ENCODE peak calls at places on chromosomes 6 and 20, in five cellular contexts. I is pancreas, A is H9, Z is sigmoid colon, Q is stomach. W is an unnamed sample.

GRCh38 chr6:112222111-112222726 is 32.1 kb downstream of the LAMA4 start:
- DNase-seq in A (no peak), Z (no peak), Q (no peak), I (no peak), W (no peak)

GRCh38 chr6:160260283-160261119 is 1.9 kb upstream of the SLC22A2 start:
- DNase-seq in A (no peak), Q (no peak), I (no peak), Z (no peak), W (no peak)

GRCh38 chr6:161273356-161273751 is 507 bp downstream of the AGPAT4 start:
- DNase-seq in I (peak; percentile 57), A (no peak), Q (no peak), Z (peak; percentile 64), W (no peak)

GRCh38 chr20:8132632-8133587 is 844 bp downstream of the PLCB1 start:
- DNase-seq in Q (peak; percentile 46), A (peak; percentile 42), I (peak; percentile 85), Z (peak; percentile 83), W (peak; percentile 84)

GRCh38 chr6:125797120-125797933 is 6.6 kb downstream of the NCOA7 start:
- DNase-seq in A (no peak), I (no peak), Z (no peak), Q (no peak), W (no peak)

GRCh38 chr6:19472168-19472567 is 365.0 kb upstream of the ID4 start:
- DNase-seq in A (no peak), Q (no peak), Z (no peak), I (no peak), W (no peak)

GRCh38 chr6:170028629-170029345 is 262.1 kb downstream of the DLL1 start:
- DNase-seq in Z (peak; percentile 62), A (no peak), I (peak; percentile 59), Q (peak; percentile 27), W (no peak)

GRCh38 chr20:47146703-47147102 is 209.8 kb downstream of the ZMYND8 start:
- DNase-seq in I (no peak), Z (no peak), Q (no peak), A (no peak), W (no peak)

GRCh38 chr6:105815657-105816555 is 270.2 kb upstream of the PRDM1 start:
- DNase-seq in A (no peak), Z (no peak), Q (no peak), I (no peak), W (no peak)

GRCh38 chr6:29112135-29112534 is 4.3 kb downstream of the OR2J3 start:
- DNase-seq in I (no peak), Q (no peak), Z (no peak), A (peak; percentile 31), W (no peak)

GRCh38 chr6:72930733-72931132 is 294.6 kb downstream of the KHDC1L start:
- DNase-seq in Z (no peak), A (no peak), I (no peak), Q (no peak), W (no peak)

GRCh38 chr6:11043961-11044711 is at the start of gene ELOVL2:
- DNase-seq in A (peak; percentile 59), I (peak; percentile 84), Q (no peak), Z (no peak), W (peak; percentile 90)

GRCh38 chr6:121505284-121505683 is 69.8 kb downstream of the GJA1 start:
- DNase-seq in Z (no peak), A (no peak), Q (no peak), I (no peak), W (no peak)

GRCh38 chr6:87105823-87106222 is 10.9 kb upstream of the CGA start:
- DNase-seq in I (no peak), Q (no peak), Z (no peak), A (no peak), W (no peak)

GRCh38 chr20:22582386-22582959 is 1.9 kb downstream of the FOXA2 start:
- DNase-seq in A (peak; percentile 51), I (peak; percentile 74), Z (no peak), Q (peak; percentile 40), W (no peak)

GRCh38 chr6:146047356-146047755 is 18.5 kb downstream of the GRM1 start:
- DNase-seq in Q (no peak), Z (no peak), A (no peak), I (no peak), W (no peak)

GRCh38 chr20:34300809-34301586 is 2.2 kb downstream of the AHCY start:
- DNase-seq in Z (no peak), Q (no peak), A (no peak), I (no peak), W (no peak)

GRCh38 chr6:157982297-157982579 is 575 bp downstream of the SYNJ2 start:
- DNase-seq in I (peak; percentile 77), Q (peak; percentile 71), Z (peak; percentile 73), A (peak; percentile 82), W (no peak)

GRCh38 chr6:82216549-82216948 is 31.0 kb downstream of the IBTK start:
- DNase-seq in Z (no peak), A (no peak), Q (no peak), I (no peak), W (no peak)

GRCh38 chr6:37033255-37033654 is 27.8 kb downstream of the FGD2 start:
- DNase-seq in Z (no peak), Q (no peak), A (no peak), I (no peak), W (no peak)

GRCh38 chr20:64048402-64049044 is 916 bp downstream of the SOX18 start:
- DNase-seq in I (no peak), Z (no peak), A (no peak), Q (no peak), W (no peak)

GRCh38 chr20:59051666-59052065 is 9.1 kb upstream of the PRELID3B start:
- DNase-seq in A (no peak), Q (no peak), I (no peak), Z (no peak), W (no peak)

GRCh38 chr6:132085731-132086130 is 134.6 kb upstream of the CCN2 start:
- DNase-seq in I (no peak), Z (no peak), A (no peak), Q (no peak), W (no peak)

GRCh38 chr20:9807176-9807575 is 31.7 kb downstream of the PAK5 start:
- DNase-seq in I (no peak), A (no peak), Q (no peak), Z (no peak), W (no peak)

GRCh38 chr20:46953596-46953995 is 59.0 kb downstream of the EYA2 start:
- DNase-seq in A (no peak), Z (peak; percentile 13), I (no peak), Q (no peak), W (no peak)

DNA sequence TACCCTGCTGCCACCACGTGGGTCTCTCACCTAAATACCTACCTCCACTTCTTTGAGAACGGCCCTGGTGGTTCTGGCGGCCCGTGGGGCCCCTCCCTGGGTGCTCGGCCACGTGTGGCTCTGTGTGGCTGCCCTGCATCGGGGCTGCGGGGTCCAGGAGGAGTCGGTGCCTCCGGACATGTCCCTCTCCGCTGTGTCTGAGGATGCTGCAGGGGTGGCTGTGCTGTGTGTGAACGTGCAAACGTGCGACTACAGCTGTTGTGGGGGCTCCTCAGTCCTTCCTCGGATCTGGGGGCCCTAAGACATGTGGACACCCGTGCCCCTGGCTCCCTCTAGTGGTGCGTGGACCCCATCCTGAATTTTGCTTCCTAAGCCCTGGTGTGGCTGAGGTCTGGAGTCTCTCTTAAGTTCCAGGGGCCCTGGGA is 691.8 kb downstream of the QKI start:
- DNase-seq in A (peak; percentile 71), Z (no peak), I (no peak), Q (no peak), W (no peak)
- TF ChIP-seq CTCF in A (peak; percentile 70), Z (no peak), I (no peak), Q (no peak), W (peak; percentile 48)

DNA sequence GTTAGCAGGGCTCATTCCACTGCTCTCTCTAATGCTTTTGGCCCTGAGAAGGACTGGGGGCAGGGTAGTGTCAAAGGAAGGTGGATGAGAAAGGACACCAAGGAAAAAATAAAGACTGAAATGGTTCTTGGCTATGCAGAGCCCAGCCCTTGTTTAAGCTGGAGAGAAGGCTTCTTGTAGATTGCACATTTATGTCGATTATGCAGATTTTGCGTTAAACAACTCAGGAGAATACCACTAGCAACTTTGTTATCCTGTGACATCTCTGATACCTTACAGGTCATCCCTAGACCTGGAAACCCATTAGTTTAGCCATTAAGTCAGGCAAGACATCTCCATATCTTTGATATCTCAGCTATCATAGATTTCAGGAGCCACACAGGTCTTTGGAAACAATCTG is 11.1 kb upstream of the IL17F start:
- DNase-seq in A (no peak), I (no peak), Z (no peak), Q (no peak), W (no peak)
- TF ChIP-seq CTCF in A (no peak), I (no peak), Z (no peak), Q (no peak), W (no peak)

DNA sequence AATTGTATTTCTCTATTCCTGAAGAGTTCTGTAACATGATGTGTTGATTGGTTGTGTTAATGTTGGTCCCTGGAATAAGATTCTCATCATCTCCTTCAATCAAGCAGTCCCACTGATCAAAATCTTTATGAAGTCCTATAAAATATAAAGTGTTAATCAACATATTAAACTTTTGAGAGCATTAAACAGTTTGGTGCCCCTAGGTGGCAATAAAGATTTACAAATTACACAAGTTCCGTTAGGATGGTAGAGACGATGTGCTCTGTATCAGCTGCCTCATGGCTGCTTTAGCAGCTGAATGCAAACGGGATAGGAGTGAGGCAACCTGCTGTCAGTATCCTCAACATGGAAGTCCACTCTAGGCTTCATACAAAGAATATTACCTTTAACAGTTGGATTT is 16.9 kb downstream of the TDRD6 start:
- DNase-seq in A (no peak), Z (no peak), Q (no peak), I (no peak), W (no peak)
- TF ChIP-seq CTCF in A (peak; percentile 36), Z (no peak), Q (no peak), I (no peak), W (peak; percentile 28)

GRCh38 chr6:43714311-43715055 is 26.9 kb upstream of the MRPS18A start:
- DNase-seq in A (no peak), Z (peak; percentile 66), Q (no peak), I (no peak), W (peak; percentile 91)
- TF ChIP-seq CTCF in A (no peak), Z (no peak), Q (no peak), I (no peak), W (no peak)

DNA sequence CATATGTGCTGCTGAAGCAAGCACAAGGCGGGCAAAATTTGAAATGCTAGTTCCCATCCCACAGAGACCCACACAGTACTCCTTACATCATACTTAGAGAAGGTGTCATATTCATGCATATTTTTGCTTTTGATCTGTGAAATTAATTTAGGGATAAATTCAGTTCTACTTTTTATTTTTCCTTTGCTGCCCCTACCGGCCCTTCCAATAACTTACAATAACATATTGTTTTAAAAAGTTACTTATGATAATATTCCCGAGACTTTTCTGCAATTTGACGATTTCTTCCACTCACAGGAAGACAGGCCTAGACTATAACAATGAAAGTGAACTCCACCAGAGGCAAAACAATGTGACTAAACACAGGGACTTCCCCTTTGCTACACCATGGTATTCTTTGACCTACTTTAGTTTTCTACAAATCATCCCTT is 35.0 kb downstream of the SESN1 start:
- DNase-seq in A (no peak), Z (no peak), I (no peak), Q (no peak), W (no peak)
- TF ChIP-seq CTCF in A (no peak), Z (no peak), I (peak; percentile 11), Q (no peak), W (no peak)